ENCODE peak calls at places on chromosome 11, in four cellular contexts. One of them, this sample, is unnamed.

GRCh38 chr11:63520606-63521170 is 14.8 kb downstream of the LGALS12 start:
- DNase-seq in naive thymus-derived CD4-positive, alpha-beta T cell: no peak
- DNase-seq in tibial artery: no peak
- DNase-seq in cardiac muscle cell: no peak
- DNase-seq in this sample: no peak

GRCh38 chr11:44626645-44627044 is 61.2 kb downstream of the CD82 start:
- DNase-seq in naive thymus-derived CD4-positive, alpha-beta T cell: no peak
- DNase-seq in tibial artery: no peak
- DNase-seq in cardiac muscle cell: no peak
- DNase-seq in this sample: no peak

GRCh38 chr11:114099392-114100178 is 40.1 kb downstream of the ZBTB16 start:
- DNase-seq in naive thymus-derived CD4-positive, alpha-beta T cell: no peak
- DNase-seq in tibial artery: no peak
- DNase-seq in cardiac muscle cell: peak
- DNase-seq in this sample: no peak

GRCh38 chr11:122671270-122671906 is 15.9 kb downstream of the UBASH3B start:
- DNase-seq in naive thymus-derived CD4-positive, alpha-beta T cell: no peak
- DNase-seq in tibial artery: no peak
- DNase-seq in cardiac muscle cell: peak
- DNase-seq in this sample: no peak

GRCh38 chr11:61700720-61701119 is 20.5 kb downstream of the DAGLA start:
- DNase-seq in naive thymus-derived CD4-positive, alpha-beta T cell: no peak
- DNase-seq in tibial artery: no peak
- DNase-seq in cardiac muscle cell: no peak
- DNase-seq in this sample: no peak

GRCh38 chr11:24155792-24156191 is 341.1 kb upstream of the LUZP2 start:
- DNase-seq in naive thymus-derived CD4-positive, alpha-beta T cell: no peak
- DNase-seq in tibial artery: no peak
- DNase-seq in cardiac muscle cell: no peak
- DNase-seq in this sample: no peak

GRCh38 chr11:2583605-2583958 is 116.2 kb downstream of the KCNQ1OT1 start:
- DNase-seq in naive thymus-derived CD4-positive, alpha-beta T cell: no peak
- DNase-seq in tibial artery: peak
- DNase-seq in cardiac muscle cell: no peak
- DNase-seq in this sample: peak

GRCh38 chr11:8094656-8095055 is 13.6 kb downstream of the TUB start:
- DNase-seq in naive thymus-derived CD4-positive, alpha-beta T cell: no peak
- DNase-seq in tibial artery: peak
- DNase-seq in cardiac muscle cell: no peak
- DNase-seq in this sample: no peak

GRCh38 chr11:67492069-67492727 is 9.4 kb downstream of the AIP start:
- DNase-seq in naive thymus-derived CD4-positive, alpha-beta T cell: no peak
- DNase-seq in tibial artery: no peak
- DNase-seq in cardiac muscle cell: no peak
- DNase-seq in this sample: no peak

GRCh38 chr11:825366-826231 is 2.1 kb upstream of the CRACR2B start:
- DNase-seq in naive thymus-derived CD4-positive, alpha-beta T cell: no peak
- DNase-seq in tibial artery: no peak
- DNase-seq in cardiac muscle cell: no peak
- DNase-seq in this sample: no peak

GRCh38 chr11:126137146-126137545 is 74.3 kb downstream of the RPUSD4 start:
- DNase-seq in naive thymus-derived CD4-positive, alpha-beta T cell: no peak
- DNase-seq in tibial artery: no peak
- DNase-seq in cardiac muscle cell: peak
- DNase-seq in this sample: no peak

GRCh38 chr11:108501396-108501795 is 3.2 kb upstream of the POGLUT3 start:
- DNase-seq in naive thymus-derived CD4-positive, alpha-beta T cell: no peak
- DNase-seq in tibial artery: no peak
- DNase-seq in cardiac muscle cell: no peak
- DNase-seq in this sample: no peak

GRCh38 chr11:65087827-65088226 is 3.8 kb downstream of the ZFPL1 start:
- DNase-seq in naive thymus-derived CD4-positive, alpha-beta T cell: no peak
- DNase-seq in tibial artery: no peak
- DNase-seq in cardiac muscle cell: no peak
- DNase-seq in this sample: no peak

GRCh38 chr11:16217631-16218030 is 138.7 kb downstream of the SOX6 start:
- DNase-seq in naive thymus-derived CD4-positive, alpha-beta T cell: no peak
- DNase-seq in tibial artery: no peak
- DNase-seq in cardiac muscle cell: no peak
- DNase-seq in this sample: no peak

GRCh38 chr11:445765-446588 is 4.1 kb upstream of the PTDSS2 start:
- DNase-seq in naive thymus-derived CD4-positive, alpha-beta T cell: no peak
- DNase-seq in tibial artery: no peak
- DNase-seq in cardiac muscle cell: no peak
- DNase-seq in this sample: peak

GRCh38 chr11:26950260-26950719 is 43.6 kb upstream of the FIBIN start:
- DNase-seq in naive thymus-derived CD4-positive, alpha-beta T cell: no peak
- DNase-seq in tibial artery: no peak
- DNase-seq in cardiac muscle cell: peak
- DNase-seq in this sample: no peak

GRCh38 chr11:116731097-116731761 is 41.6 kb downstream of the BUD13 start:
- DNase-seq in naive thymus-derived CD4-positive, alpha-beta T cell: no peak
- DNase-seq in tibial artery: peak
- DNase-seq in cardiac muscle cell: peak
- DNase-seq in this sample: peak

GRCh38 chr11:46437106-46437689 is 45.6 kb upstream of the CHRM4 start:
- DNase-seq in naive thymus-derived CD4-positive, alpha-beta T cell: no peak
- DNase-seq in tibial artery: no peak
- DNase-seq in cardiac muscle cell: no peak
- DNase-seq in this sample: no peak

GRCh38 chr11:100925935-100926334 is 203.7 kb downstream of the PGR start:
- DNase-seq in naive thymus-derived CD4-positive, alpha-beta T cell: no peak
- DNase-seq in tibial artery: no peak
- DNase-seq in cardiac muscle cell: peak
- DNase-seq in this sample: no peak

GRCh38 chr11:128244896-128245295 is 342.5 kb downstream of the ETS1 start:
- DNase-seq in naive thymus-derived CD4-positive, alpha-beta T cell: no peak
- DNase-seq in tibial artery: no peak
- DNase-seq in cardiac muscle cell: peak
- DNase-seq in this sample: no peak

GRCh38 chr11:31236052-31236652 is 133.4 kb downstream of the DCDC1 start:
- DNase-seq in naive thymus-derived CD4-positive, alpha-beta T cell: no peak
- DNase-seq in tibial artery: no peak
- DNase-seq in cardiac muscle cell: peak
- DNase-seq in this sample: no peak

GRCh38 chr11:102891736-102892135 is 17.0 kb upstream of the MMP12 start:
- DNase-seq in naive thymus-derived CD4-positive, alpha-beta T cell: no peak
- DNase-seq in tibial artery: no peak
- DNase-seq in cardiac muscle cell: no peak
- DNase-seq in this sample: no peak

GRCh38 chr11:131094828-131095227 is 178.5 kb upstream of the SNX19 start:
- DNase-seq in naive thymus-derived CD4-positive, alpha-beta T cell: no peak
- DNase-seq in tibial artery: no peak
- DNase-seq in cardiac muscle cell: no peak
- DNase-seq in this sample: no peak

GRCh38 chr11:76768091-76769047 is 14.8 kb upstream of the TSKU start:
- DNase-seq in naive thymus-derived CD4-positive, alpha-beta T cell: peak
- DNase-seq in tibial artery: no peak
- DNase-seq in cardiac muscle cell: peak
- DNase-seq in this sample: peak

GRCh38 chr11:70504246-70505020 is 106.1 kb downstream of the CTTN start:
- DNase-seq in naive thymus-derived CD4-positive, alpha-beta T cell: no peak
- DNase-seq in tibial artery: no peak
- DNase-seq in cardiac muscle cell: no peak
- DNase-seq in this sample: peak

GRCh38 chr11:88701816-88702215 is 364.0 kb downstream of the GRM5 start:
- DNase-seq in naive thymus-derived CD4-positive, alpha-beta T cell: no peak
- DNase-seq in tibial artery: no peak
- DNase-seq in cardiac muscle cell: no peak
- DNase-seq in this sample: no peak

GRCh38 chr11:69004411-69005182 is 8.4 kb downstream of the MRGPRF start:
- DNase-seq in naive thymus-derived CD4-positive, alpha-beta T cell: no peak
- DNase-seq in tibial artery: peak
- DNase-seq in cardiac muscle cell: no peak
- DNase-seq in this sample: peak

GRCh38 chr11:69371731-69372588 is 78.0 kb downstream of the MYEOV start:
- DNase-seq in naive thymus-derived CD4-positive, alpha-beta T cell: no peak
- DNase-seq in tibial artery: peak
- DNase-seq in cardiac muscle cell: no peak
- DNase-seq in this sample: no peak

GRCh38 chr11:56151376-56151775 is 8.7 kb downstream of the OR8K5 start:
- DNase-seq in naive thymus-derived CD4-positive, alpha-beta T cell: no peak
- DNase-seq in tibial artery: no peak
- DNase-seq in cardiac muscle cell: no peak
- DNase-seq in this sample: no peak

GRCh38 chr11:71298761-71299181 is 46.4 kb upstream of the SHANK2 start:
- DNase-seq in naive thymus-derived CD4-positive, alpha-beta T cell: no peak
- DNase-seq in tibial artery: peak
- DNase-seq in cardiac muscle cell: no peak
- DNase-seq in this sample: no peak

This sample was measured in aorta.